ENCODE peak calls at places on chromosomes 12 and 14, in seven cellular contexts. One of them, this sample, is unnamed.

GRCh38 chr12:3251067-3251466 is 173.9 kb downstream of the TSPAN9 start:
- DNase-seq in thoracic aorta: no peak
- DNase-seq in endothelial cell: no peak
- DNase-seq in ureter: no peak
- DNase-seq in hippocampal formation: no peak
- DNase-seq in RPMI7951: no peak
- DNase-seq in Ammon's horn: no peak
- DNase-seq in this sample: no peak

GRCh38 chr12:132190012-132190755 is 45.9 kb downstream of the NOC4L start:
- DNase-seq in thoracic aorta: no peak
- DNase-seq in endothelial cell: peak; percentile 51
- DNase-seq in ureter: no peak
- DNase-seq in hippocampal formation: no peak
- DNase-seq in RPMI7951: no peak
- DNase-seq in Ammon's horn: no peak
- DNase-seq in this sample: no peak

GRCh38 chr12:65632131-65632855 is 192.0 kb upstream of the HMGA2 start:
- DNase-seq in thoracic aorta: no peak
- DNase-seq in endothelial cell: no peak
- DNase-seq in ureter: no peak
- DNase-seq in hippocampal formation: no peak
- DNase-seq in RPMI7951: peak; percentile 66
- DNase-seq in Ammon's horn: no peak
- DNase-seq in this sample: no peak

GRCh38 chr12:75783093-75783877 is 248.3 kb downstream of the PHLDA1 start:
- DNase-seq in thoracic aorta: no peak
- DNase-seq in endothelial cell: no peak
- DNase-seq in ureter: no peak
- DNase-seq in hippocampal formation: no peak
- DNase-seq in RPMI7951: peak; percentile 81
- DNase-seq in Ammon's horn: no peak
- DNase-seq in this sample: no peak

GRCh38 chr12:5051913-5052312 is 8.2 kb downstream of the KCNA5 start:
- DNase-seq in thoracic aorta: no peak
- DNase-seq in endothelial cell: no peak
- DNase-seq in ureter: no peak
- DNase-seq in hippocampal formation: no peak
- DNase-seq in RPMI7951: no peak
- DNase-seq in Ammon's horn: peak; percentile 36
- DNase-seq in this sample: no peak

GRCh38 chr14:69945905-69946304 is 66.7 kb downstream of the SMOC1 start:
- DNase-seq in thoracic aorta: no peak
- DNase-seq in endothelial cell: no peak
- DNase-seq in ureter: no peak
- DNase-seq in hippocampal formation: no peak
- DNase-seq in RPMI7951: peak; percentile 14
- DNase-seq in Ammon's horn: no peak
- DNase-seq in this sample: no peak

GRCh38 chr12:65776994-65777393 is 47.3 kb upstream of the HMGA2 start:
- DNase-seq in thoracic aorta: no peak
- DNase-seq in endothelial cell: no peak
- DNase-seq in ureter: no peak
- DNase-seq in hippocampal formation: no peak
- DNase-seq in RPMI7951: no peak
- DNase-seq in Ammon's horn: no peak
- DNase-seq in this sample: no peak

GRCh38 chr12:54935235-54935951 is 49.2 kb downstream of the TESPA1 start:
- DNase-seq in thoracic aorta: no peak
- DNase-seq in endothelial cell: no peak
- DNase-seq in ureter: no peak
- DNase-seq in hippocampal formation: peak; percentile 24
- DNase-seq in RPMI7951: peak; percentile 82
- DNase-seq in Ammon's horn: peak; percentile 24
- DNase-seq in this sample: peak; percentile 36

GRCh38 chr12:130715996-130716917 is at the start of gene RIMBP2:
- DNase-seq in thoracic aorta: no peak
- DNase-seq in endothelial cell: no peak
- DNase-seq in ureter: no peak
- DNase-seq in hippocampal formation: peak; percentile 58
- DNase-seq in RPMI7951: peak; percentile 7
- DNase-seq in Ammon's horn: peak; percentile 83
- DNase-seq in this sample: no peak

GRCh38 chr12:9864913-9865675 is 4.1 kb downstream of the CLEC2B start:
- DNase-seq in thoracic aorta: no peak
- DNase-seq in endothelial cell: no peak
- DNase-seq in ureter: no peak
- DNase-seq in hippocampal formation: no peak
- DNase-seq in RPMI7951: no peak
- DNase-seq in Ammon's horn: no peak
- DNase-seq in this sample: no peak

GRCh38 chr14:98725676-98726075 is 546.3 kb downstream of the BCL11B start:
- DNase-seq in thoracic aorta: no peak
- DNase-seq in endothelial cell: no peak
- DNase-seq in ureter: no peak
- DNase-seq in hippocampal formation: no peak
- DNase-seq in RPMI7951: no peak
- DNase-seq in Ammon's horn: no peak
- DNase-seq in this sample: no peak

GRCh38 chr14:24861083-24861630 is 188.8 kb downstream of the STXBP6 start:
- DNase-seq in thoracic aorta: no peak
- DNase-seq in endothelial cell: no peak
- DNase-seq in ureter: no peak
- DNase-seq in hippocampal formation: no peak
- DNase-seq in RPMI7951: no peak
- DNase-seq in Ammon's horn: no peak
- DNase-seq in this sample: no peak

GRCh38 chr12:104513681-104514080 is 56.9 kb downstream of the CHST11 start:
- DNase-seq in thoracic aorta: no peak
- DNase-seq in endothelial cell: no peak
- DNase-seq in ureter: no peak
- DNase-seq in hippocampal formation: no peak
- DNase-seq in RPMI7951: no peak
- DNase-seq in Ammon's horn: no peak
- DNase-seq in this sample: no peak

GRCh38 chr12:112714166-112714565 is 77.4 kb upstream of the RPH3A start:
- DNase-seq in thoracic aorta: no peak
- DNase-seq in endothelial cell: no peak
- DNase-seq in ureter: no peak
- DNase-seq in hippocampal formation: no peak
- DNase-seq in RPMI7951: no peak
- DNase-seq in Ammon's horn: no peak
- DNase-seq in this sample: no peak

GRCh38 chr12:67697981-67698380 is 49.4 kb downstream of the DYRK2 start:
- DNase-seq in thoracic aorta: no peak
- DNase-seq in endothelial cell: no peak
- DNase-seq in ureter: no peak
- DNase-seq in hippocampal formation: no peak
- DNase-seq in RPMI7951: peak; percentile 40
- DNase-seq in Ammon's horn: no peak
- DNase-seq in this sample: no peak

GRCh38 chr12:90261283-90261682 is 552.6 kb upstream of the ATP2B1 start:
- DNase-seq in thoracic aorta: no peak
- DNase-seq in endothelial cell: no peak
- DNase-seq in ureter: no peak
- DNase-seq in hippocampal formation: no peak
- DNase-seq in RPMI7951: peak; percentile 35
- DNase-seq in Ammon's horn: no peak
- DNase-seq in this sample: no peak

GRCh38 chr12:103806807-103807206 is 34.2 kb downstream of the NT5DC3 start:
- DNase-seq in thoracic aorta: no peak
- DNase-seq in endothelial cell: no peak
- DNase-seq in ureter: no peak
- DNase-seq in hippocampal formation: no peak
- DNase-seq in RPMI7951: peak; percentile 69
- DNase-seq in Ammon's horn: no peak
- DNase-seq in this sample: no peak

GRCh38 chr12:28024231-28024995 is 51.9 kb upstream of the PTHLH start:
- DNase-seq in thoracic aorta: no peak
- DNase-seq in endothelial cell: no peak
- DNase-seq in ureter: no peak
- DNase-seq in hippocampal formation: no peak
- DNase-seq in RPMI7951: peak; percentile 68
- DNase-seq in Ammon's horn: no peak
- DNase-seq in this sample: no peak